ENCODE peak calls at places on chromosomes 6 and 20, in four cellular contexts. A is endodermal cell, U is AG04450, D is H9. I is an unnamed sample.
A peak's percentile ranks its signal among the peaks of the same experiment; 100 is the strongest.

GRCh38 chr6:135568366-135568765 is 70.8 kb upstream of the AHI1 start:
- DNase-seq in A (no peak), U (peak; percentile 66), D (no peak), I (no peak)

GRCh38 chr6:168093634-168094033 is 14.6 kb upstream of the FRMD1 start:
- DNase-seq in A (no peak), U (no peak), D (no peak), I (no peak)

GRCh38 chr20:19692685-19693119 is 65.4 kb upstream of the RIN2 start:
- DNase-seq in A (peak; percentile 87), U (no peak), D (peak; percentile 58), I (peak; percentile 71)

GRCh38 chr6:149028767-149029405 is 282.1 kb downstream of the UST start:
- DNase-seq in A (no peak), U (peak; percentile 87), D (no peak), I (peak; percentile 88)

GRCh38 chr20:52313335-52313963 is 121.9 kb upstream of the ZFP64 start:
- DNase-seq in A (peak; percentile 70), U (no peak), D (peak; percentile 58), I (peak; percentile 23)

GRCh38 chr20:8301655-8302054 is 169.6 kb downstream of the PLCB1 start:
- DNase-seq in A (no peak), U (no peak), D (no peak), I (no peak)

GRCh38 chr6:53926505-53926904 is 131.7 kb downstream of the LRRC1 start:
- DNase-seq in A (no peak), U (no peak), D (no peak), I (no peak)

GRCh38 chr6:1641391-1641790 is 31.7 kb downstream of the FOXC1 start:
- DNase-seq in A (peak; percentile 79), U (no peak), D (no peak), I (no peak)

GRCh38 chr20:48923149-48923718 is 1.7 kb downstream of the ARFGEF2 start:
- DNase-seq in A (no peak), U (no peak), D (no peak), I (no peak)

GRCh38 chr6:45049188-45049843 is 278.8 kb upstream of the RUNX2 start:
- DNase-seq in A (peak; percentile 42), U (no peak), D (no peak), I (peak; percentile 0)

GRCh38 chr6:195861-196360 is 96.4 kb upstream of the DUSP22 start:
- DNase-seq in A (no peak), U (no peak), D (no peak), I (no peak)

GRCh38 chr20:22449115-22449973 is 135.0 kb downstream of the FOXA2 start:
- DNase-seq in A (no peak), U (no peak), D (no peak), I (no peak)

GRCh38 chr20:34825530-34826362 is at the start of gene NCOA6:
- DNase-seq in A (peak; percentile 80), U (peak; percentile 29), D (peak; percentile 57), I (peak; percentile 65)
- H3K27ac ChIP-seq in A (peak within 1 kb of the TSS; percentile 17), U (peak within 1 kb of the TSS; percentile 39), D (no peak within 1 kb of the TSS), I (peak within 1 kb of the TSS; percentile 94)

GRCh38 chr6:43386492-43386891 is 17.0 kb upstream of the ZNF318 start:
- DNase-seq in A (no peak), U (no peak), D (no peak), I (no peak)
- TF ChIP-seq CTCF in A (peak; percentile 64), U (peak; percentile 46), D (peak; percentile 59), I (no peak)

DNA sequence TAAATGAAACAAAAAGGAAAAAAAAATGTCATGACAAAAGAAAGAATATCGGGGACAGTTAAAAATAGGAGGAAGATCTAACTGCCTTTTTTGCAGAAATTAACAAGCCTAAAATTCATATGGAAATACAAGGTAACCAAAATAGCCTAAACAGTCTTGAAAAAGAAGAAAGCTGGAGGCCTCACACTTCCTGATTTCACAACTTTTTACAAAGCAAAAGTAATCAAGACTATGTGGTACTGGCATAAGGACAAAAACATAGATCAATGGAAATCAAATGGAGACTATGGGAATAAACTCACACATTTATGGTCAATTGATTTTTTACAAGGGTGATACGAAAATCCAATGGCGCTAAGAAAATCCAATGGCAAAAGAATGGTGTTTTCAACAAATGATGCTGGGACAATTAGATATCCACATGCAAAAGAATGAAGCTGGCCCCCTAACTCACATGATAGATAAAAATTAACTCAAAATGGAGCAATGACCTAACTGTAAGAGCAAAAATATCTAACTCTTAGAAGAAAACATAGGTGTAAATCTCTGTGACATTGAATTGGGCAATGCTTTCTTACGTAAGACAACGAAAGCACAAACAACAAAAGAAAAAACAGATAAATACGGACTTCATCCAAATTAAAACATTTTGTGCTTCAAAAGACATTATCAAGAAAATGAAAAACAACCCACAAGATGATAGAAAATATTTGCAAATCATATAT is 24.5 kb downstream of the MAP3K5 start:
- DNase-seq in A (no peak), U (no peak), D (no peak), I (no peak)
- H3K27ac ChIP-seq in A (no peak overlapping the region), U (no peak overlapping the region), D (no peak overlapping the region), I (no peak overlapping the region)

GRCh38 chr20:43911066-43911465 is 3.6 kb upstream of the TOX2 start:
- DNase-seq in A (peak; percentile 63), U (no peak), D (no peak), I (no peak)
- TF ChIP-seq CTCF in A (peak; percentile 57), U (peak; percentile 8), D (peak; percentile 30), I (no peak)

GRCh38 chr20:57177636-57178280 is 88.7 kb downstream of the BMP7 start:
- DNase-seq in A (no peak), U (no peak), D (no peak), I (no peak)

GRCh38 chr20:57179265-57179664 is 87.2 kb downstream of the BMP7 start:
- DNase-seq in A (peak; percentile 66), U (no peak), D (no peak), I (no peak)

GRCh38 chr20:57180385-57180784 is 86.1 kb downstream of the BMP7 start:
- DNase-seq in A (no peak), U (no peak), D (no peak), I (no peak)

GRCh38 chr20:57176842-57177241 is 89.6 kb downstream of the BMP7 start:
- DNase-seq in A (no peak), U (no peak), D (no peak), I (no peak)

DNA sequence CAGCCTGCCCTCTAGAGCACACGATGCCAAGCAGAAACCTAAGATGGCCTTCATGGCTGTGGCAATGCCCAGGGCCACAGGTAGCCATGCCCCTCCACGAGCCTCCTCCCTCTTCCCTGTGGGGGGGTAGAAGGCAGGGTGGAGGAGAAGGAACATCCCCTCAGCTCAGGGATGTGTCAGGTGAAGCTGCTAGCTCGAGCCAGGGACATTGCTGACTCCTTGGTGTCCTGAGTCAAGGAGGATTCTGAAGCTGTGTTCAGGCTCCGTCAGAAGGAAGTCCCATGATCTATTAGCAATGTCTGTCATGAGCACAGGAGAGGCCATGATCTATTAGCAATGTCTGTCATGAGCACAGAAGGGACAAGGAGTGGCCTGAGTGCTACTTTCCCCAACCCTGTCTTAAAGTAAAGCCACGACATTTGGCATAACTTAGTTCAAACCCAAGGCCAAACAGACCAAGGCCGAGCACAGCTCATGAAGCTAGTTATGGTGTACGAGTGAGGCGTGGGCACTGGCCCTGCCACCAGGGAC is 87.8 kb downstream of the BMP7 start:
- DNase-seq in A (no peak), U (no peak), D (no peak), I (no peak)
- H3K27ac ChIP-seq in A (no peak overlapping the region), U (no peak overlapping the region), D (no peak overlapping the region), I (no peak overlapping the region)

DNA sequence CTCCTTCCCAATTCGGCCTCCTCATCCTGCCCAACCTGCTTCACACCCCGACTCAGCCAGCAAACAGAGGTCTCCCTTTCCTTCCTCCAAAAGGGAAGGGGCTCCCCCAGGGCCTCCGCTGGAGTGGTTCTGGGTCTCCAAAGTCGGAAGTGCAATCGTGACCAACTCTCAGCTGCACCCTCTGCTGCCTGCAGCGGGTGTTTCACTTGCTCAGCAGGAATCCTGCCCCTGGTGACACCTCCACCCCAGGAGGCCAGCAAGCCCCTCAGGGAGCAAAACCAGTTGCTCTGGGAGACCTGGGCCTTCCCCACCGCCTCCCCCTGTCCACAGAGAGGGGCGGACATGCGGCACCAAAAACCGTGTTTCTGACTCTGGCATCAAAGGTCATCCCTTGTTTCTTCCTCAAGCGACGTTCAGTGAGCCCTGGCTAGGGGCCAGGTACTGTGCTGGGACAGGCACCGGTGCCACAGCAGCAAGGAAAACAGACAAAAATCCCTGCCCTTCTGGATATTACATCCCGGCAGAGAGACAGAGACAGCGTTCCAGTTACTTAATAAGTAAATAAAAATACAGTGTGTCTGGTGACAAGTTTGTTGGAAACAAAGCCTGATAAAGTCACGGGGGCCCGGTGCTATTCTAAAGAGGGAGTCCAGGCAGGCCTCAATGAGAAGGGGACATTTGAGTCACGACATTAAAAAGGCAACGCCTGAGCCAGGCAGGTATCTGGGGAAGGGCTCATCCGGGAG is 219.0 kb downstream of the BMP7 start:
- DNase-seq in A (no peak), U (no peak), D (no peak), I (peak; percentile 86)
- TF ChIP-seq CTCF in A (peak; percentile 50), U (no peak), D (peak; percentile 12), I (peak; percentile 35)

GRCh38 chr6:111184827-111185567 is 97.7 kb downstream of the SLC16A10 start:
- DNase-seq in A (no peak), U (no peak), D (no peak), I (no peak)
- H3K27ac ChIP-seq in A (no peak overlapping the region), U (no peak overlapping the region), D (no peak overlapping the region), I (no peak overlapping the region)

I was measured in A549.